ENCODE peak calls at places on chromosomes 3 and 15, in ten cellular contexts. C is AG08396; J is IMR-90; M is A172; Q is WTC11; Z is stimulated activated CD4-positive, alpha-beta T cell treated with anti-CD3 and anti-CD28 coated beads, Interleukin-1b, Interleukin-23, amount 100 ng/mL, for 1 hour; D is activated T-helper 1 cell treated with anti-CD3 and anti-CD28 coated beads, Interleukin-2, amount 50 U/mL, for 16 hours; U is hippocampal formation; X is NCI-H1694 treated with DMSO at 0.1 percent for 48 hours; R is activated T-cell treated with anti-CD3 and anti-CD28 coated beads, Interleukin-2, amount 50 U/mL, for 72 hours. W is an unnamed sample.

GRCh38 chr3:72380193-72380592 is 468.1 kb downstream of the SHQ1 start:
- DNase-seq in Z (no peak), R (no peak), M (peak), Q (no peak), X (no peak), C (peak), D (no peak), U (peak), J (peak), W (no peak)

GRCh38 chr3:194255252-194256039 is 95.7 kb downstream of the CPN2 start:
- DNase-seq in X (no peak), Z (peak), J (no peak), U (no peak), M (no peak), D (no peak), Q (no peak), R (peak), C (no peak), W (peak)

GRCh38 chr15:33675246-33675645 is 293.1 kb upstream of the CHRM5 start:
- DNase-seq in X (no peak), C (no peak), Q (no peak), Z (no peak), D (no peak), U (no peak), R (no peak), J (no peak), M (peak), W (no peak)

GRCh38 chr15:99104788-99105515 is at the start of gene SYNM:
- DNase-seq in X (peak), C (peak), M (peak), J (peak), Z (no peak), D (no peak), Q (peak), U (peak), R (peak), W (peak)

GRCh38 chr3:51953445-51953844 is 1.7 kb upstream of the GPR62 start:
- DNase-seq in X (no peak), Z (no peak), C (peak), D (no peak), Q (no peak), R (no peak), M (peak), U (no peak), J (peak), W (no peak)

GRCh38 chr15:68380456-68380855 is 51.5 kb downstream of the ITGA11 start:
- DNase-seq in J (no peak), M (no peak), C (no peak), D (no peak), U (no peak), X (no peak), Q (no peak), R (no peak), Z (no peak), W (no peak)

GRCh38 chr3:150603888-150604319 is 783 bp downstream of the SELENOT start:
- DNase-seq in C (no peak), R (no peak), D (no peak), U (peak), X (no peak), Z (no peak), J (no peak), M (peak), Q (no peak), W (no peak)

GRCh38 chr15:32718822-32719716 is 1.3 kb downstream of the GREM1 start:
- DNase-seq in M (no peak), X (no peak), Z (no peak), R (peak), J (no peak), Q (peak), U (no peak), C (no peak), D (no peak), W (no peak)

GRCh38 chr15:22786868-22787698 is 639 bp downstream of the NIPA1 start:
- DNase-seq in R (peak), M (no peak), J (no peak), C (peak), U (no peak), X (peak), D (no peak), Z (no peak), Q (peak), W (no peak)

GRCh38 chr3:50246517-50246954 is 10.5 kb downstream of the GNAI2 start:
- DNase-seq in C (no peak), Z (no peak), R (peak), M (peak), D (peak), X (no peak), U (no peak), J (peak), Q (no peak), W (peak)

W was measured in activated naive CD4-positive, alpha-beta T cell treated with anti-CD3 and anti-CD28 coated beads, Interleukin-2, amount 50 U/mL, for 72 hours.